ENCODE peak calls at places on chromosomes 1 and 21, in seven cellular contexts. One of them, this sample, is unnamed. For H3K4me1, the result is how much of the 10 kb centered on the place peaks cover.

GRCh38 chr1:197429372-197429771 is 161.3 kb downstream of the CRB1 start:
- DNase-seq in heart left ventricle: no peak
- DNase-seq in adipocyte: no peak
- DNase-seq in sigmoid colon: no peak
- DNase-seq in breast epithelium: no peak
- DNase-seq in right lobe of liver: no peak
- DNase-seq in CD8-positive, alpha-beta memory T cell: no peak
- DNase-seq in this sample: no peak

GRCh38 chr1:164772635-164773034 is 213.7 kb downstream of the PBX1 start:
- DNase-seq in heart left ventricle: no peak
- DNase-seq in adipocyte: peak
- DNase-seq in sigmoid colon: peak
- DNase-seq in breast epithelium: no peak
- DNase-seq in right lobe of liver: no peak
- DNase-seq in CD8-positive, alpha-beta memory T cell: no peak
- DNase-seq in this sample: no peak

GRCh38 chr1:204408074-204408507 is 3.5 kb downstream of the PPP1R15B start:
- DNase-seq in heart left ventricle: no peak
- DNase-seq in adipocyte: peak
- DNase-seq in sigmoid colon: peak
- DNase-seq in breast epithelium: peak
- DNase-seq in right lobe of liver: peak
- DNase-seq in CD8-positive, alpha-beta memory T cell: peak
- DNase-seq in this sample: no peak

GRCh38 chr1:81179239-81179638 is 621.5 kb upstream of the ADGRL2 start:
- DNase-seq in heart left ventricle: no peak
- DNase-seq in adipocyte: peak
- DNase-seq in sigmoid colon: no peak
- DNase-seq in breast epithelium: no peak
- DNase-seq in right lobe of liver: no peak
- DNase-seq in CD8-positive, alpha-beta memory T cell: no peak
- DNase-seq in this sample: no peak

GRCh38 chr1:167927075-167927754 is 9.3 kb upstream of the DCAF6 start:
- DNase-seq in heart left ventricle: no peak
- DNase-seq in adipocyte: no peak
- DNase-seq in sigmoid colon: no peak
- DNase-seq in breast epithelium: no peak
- DNase-seq in right lobe of liver: no peak
- DNase-seq in CD8-positive, alpha-beta memory T cell: no peak
- DNase-seq in this sample: no peak

GRCh38 chr1:220038640-220039039 is 7.7 kb downstream of the EPRS1 start:
- DNase-seq in heart left ventricle: no peak
- DNase-seq in adipocyte: no peak
- DNase-seq in sigmoid colon: no peak
- DNase-seq in breast epithelium: no peak
- DNase-seq in right lobe of liver: no peak
- DNase-seq in CD8-positive, alpha-beta memory T cell: no peak
- DNase-seq in this sample: no peak

GRCh38 chr1:238652346-238652968 is 733.9 kb upstream of the CHRM3 start:
- DNase-seq in heart left ventricle: no peak
- DNase-seq in adipocyte: peak
- DNase-seq in sigmoid colon: no peak
- DNase-seq in breast epithelium: no peak
- DNase-seq in right lobe of liver: no peak
- DNase-seq in CD8-positive, alpha-beta memory T cell: no peak
- DNase-seq in this sample: no peak

GRCh38 chr21:44402323-44403105 is 49.1 kb downstream of the TRPM2 start:
- DNase-seq in heart left ventricle: no peak
- DNase-seq in adipocyte: no peak
- DNase-seq in sigmoid colon: no peak
- DNase-seq in breast epithelium: no peak
- DNase-seq in right lobe of liver: peak
- DNase-seq in CD8-positive, alpha-beta memory T cell: no peak
- DNase-seq in this sample: no peak

GRCh38 chr1:10979483-10979920 is 33.0 kb upstream of the TARDBP start:
- DNase-seq in heart left ventricle: peak
- DNase-seq in adipocyte: peak
- DNase-seq in sigmoid colon: peak
- DNase-seq in breast epithelium: peak
- DNase-seq in right lobe of liver: peak
- DNase-seq in CD8-positive, alpha-beta memory T cell: no peak
- DNase-seq in this sample: no peak

GRCh38 chr1:210294991-210295773 is 33.5 kb upstream of the HHAT start:
- DNase-seq in heart left ventricle: peak
- DNase-seq in adipocyte: peak
- DNase-seq in sigmoid colon: peak
- DNase-seq in breast epithelium: no peak
- DNase-seq in right lobe of liver: no peak
- DNase-seq in CD8-positive, alpha-beta memory T cell: no peak
- DNase-seq in this sample: no peak

GRCh38 chr1:206828765-206829164 is 36.7 kb upstream of the IL20 start:
- DNase-seq in heart left ventricle: no peak
- DNase-seq in adipocyte: no peak
- DNase-seq in sigmoid colon: no peak
- DNase-seq in breast epithelium: no peak
- DNase-seq in right lobe of liver: no peak
- DNase-seq in CD8-positive, alpha-beta memory T cell: no peak
- DNase-seq in this sample: no peak

GRCh38 chr1:109151146-109151545 is 37.2 kb downstream of the ELAPOR1 start:
- DNase-seq in heart left ventricle: no peak
- DNase-seq in adipocyte: peak
- DNase-seq in sigmoid colon: no peak
- DNase-seq in breast epithelium: no peak
- DNase-seq in right lobe of liver: no peak
- DNase-seq in CD8-positive, alpha-beta memory T cell: no peak
- DNase-seq in this sample: no peak

GRCh38 chr1:23217421-23218115 is at the start of gene HTR1D:
- DNase-seq in heart left ventricle: no peak
- DNase-seq in adipocyte: peak
- DNase-seq in sigmoid colon: no peak
- DNase-seq in breast epithelium: no peak
- DNase-seq in right lobe of liver: no peak
- DNase-seq in CD8-positive, alpha-beta memory T cell: no peak
- DNase-seq in this sample: no peak

GRCh38 chr1:223837206-223837605 is 8.5 kb downstream of the TP53BP2 start:
- DNase-seq in heart left ventricle: no peak
- DNase-seq in adipocyte: no peak
- DNase-seq in sigmoid colon: no peak
- DNase-seq in breast epithelium: no peak
- DNase-seq in right lobe of liver: no peak
- DNase-seq in CD8-positive, alpha-beta memory T cell: no peak
- DNase-seq in this sample: no peak
- H3K4me1 ChIP-seq in heart left ventricle: half or more
- H3K4me1 ChIP-seq in adipocyte: under half
- H3K4me1 ChIP-seq in sigmoid colon: under half
- H3K4me1 ChIP-seq in breast epithelium: under half
- H3K4me1 ChIP-seq in right lobe of liver: under half
- H3K4me1 ChIP-seq in CD8-positive, alpha-beta memory T cell: half or more
- H3K4me1 ChIP-seq in this sample: under half

DNA sequence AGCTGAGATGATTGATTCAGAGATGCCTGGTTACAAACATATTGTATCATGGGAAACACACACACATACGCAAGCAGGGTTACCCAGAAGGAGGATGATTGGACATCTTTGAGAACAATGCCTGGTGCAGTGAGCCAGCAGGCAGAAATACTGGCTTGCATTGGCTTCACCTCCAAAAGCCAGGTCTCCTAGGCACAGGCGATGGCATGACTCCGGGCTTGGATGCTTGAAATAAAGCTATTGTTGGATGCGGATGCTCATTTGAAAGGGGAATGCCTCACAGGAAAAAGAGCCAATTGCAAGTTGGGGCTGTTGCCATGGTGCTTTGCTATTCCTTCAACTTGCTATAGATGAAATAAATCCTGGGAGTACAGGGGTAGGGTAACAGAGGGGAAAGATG is 180.7 kb upstream of the SGIP1 start:
- DNase-seq in heart left ventricle: no peak
- DNase-seq in adipocyte: no peak
- DNase-seq in sigmoid colon: no peak
- DNase-seq in breast epithelium: no peak
- DNase-seq in right lobe of liver: no peak
- DNase-seq in CD8-positive, alpha-beta memory T cell: no peak
- DNase-seq in this sample: no peak
- H3K4me1 ChIP-seq in heart left ventricle: half or more
- H3K4me1 ChIP-seq in adipocyte: under half
- H3K4me1 ChIP-seq in sigmoid colon: under half
- H3K4me1 ChIP-seq in breast epithelium: under half
- H3K4me1 ChIP-seq in right lobe of liver: under half
- H3K4me1 ChIP-seq in CD8-positive, alpha-beta memory T cell: half or more
- H3K4me1 ChIP-seq in this sample: under half

GRCh38 chr1:21637514-21637913 is 31.6 kb downstream of the RAP1GAP start:
- DNase-seq in heart left ventricle: no peak
- DNase-seq in adipocyte: no peak
- DNase-seq in sigmoid colon: no peak
- DNase-seq in breast epithelium: no peak
- DNase-seq in right lobe of liver: no peak
- DNase-seq in CD8-positive, alpha-beta memory T cell: no peak
- DNase-seq in this sample: no peak
- H3K4me1 ChIP-seq in heart left ventricle: under half
- H3K4me1 ChIP-seq in adipocyte: under half
- H3K4me1 ChIP-seq in sigmoid colon: under half
- H3K4me1 ChIP-seq in breast epithelium: under half
- H3K4me1 ChIP-seq in right lobe of liver: under half
- H3K4me1 ChIP-seq in CD8-positive, alpha-beta memory T cell: under half
- H3K4me1 ChIP-seq in this sample: under half

DNA sequence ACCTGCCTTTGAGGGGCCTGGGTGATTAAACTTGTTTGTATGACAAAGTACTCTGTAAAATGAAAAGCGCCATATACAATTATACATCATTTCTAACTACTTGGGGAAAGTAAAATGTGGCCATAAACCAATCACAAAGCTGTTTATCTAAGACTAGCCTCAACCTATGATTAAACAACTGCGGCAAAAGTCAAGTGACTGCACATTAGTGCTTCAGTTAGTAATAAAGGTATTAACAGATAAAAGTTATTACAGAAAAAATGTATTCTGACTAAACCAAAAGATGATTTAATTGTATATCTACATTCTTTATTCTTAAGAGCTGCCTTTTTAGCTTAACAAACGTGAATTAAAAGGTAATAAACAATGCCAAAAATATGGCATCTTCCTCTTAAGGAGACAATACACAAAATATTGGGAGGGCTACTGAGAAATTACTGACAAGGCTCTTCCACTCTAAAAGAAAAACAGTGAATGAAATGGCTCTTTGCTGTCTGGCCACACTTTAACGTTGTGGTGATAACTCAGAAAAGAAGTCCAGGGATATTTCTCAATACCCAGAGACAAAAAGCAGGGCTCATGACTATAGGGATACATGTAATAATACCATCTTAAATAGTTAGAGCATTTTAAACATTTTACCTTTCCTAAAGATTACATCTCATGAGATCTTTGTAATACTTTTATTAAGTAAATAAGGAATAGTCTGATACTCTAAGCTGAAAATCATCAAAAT is 8.6 kb downstream of the ARHGAP29 start:
- DNase-seq in heart left ventricle: no peak
- DNase-seq in adipocyte: peak
- DNase-seq in sigmoid colon: no peak
- DNase-seq in breast epithelium: no peak
- DNase-seq in right lobe of liver: no peak
- DNase-seq in CD8-positive, alpha-beta memory T cell: no peak
- DNase-seq in this sample: no peak
- H3K4me1 ChIP-seq in heart left ventricle: half or more
- H3K4me1 ChIP-seq in adipocyte: under half
- H3K4me1 ChIP-seq in sigmoid colon: under half
- H3K4me1 ChIP-seq in breast epithelium: under half
- H3K4me1 ChIP-seq in right lobe of liver: under half
- H3K4me1 ChIP-seq in CD8-positive, alpha-beta memory T cell: under half
- H3K4me1 ChIP-seq in this sample: under half

DNA sequence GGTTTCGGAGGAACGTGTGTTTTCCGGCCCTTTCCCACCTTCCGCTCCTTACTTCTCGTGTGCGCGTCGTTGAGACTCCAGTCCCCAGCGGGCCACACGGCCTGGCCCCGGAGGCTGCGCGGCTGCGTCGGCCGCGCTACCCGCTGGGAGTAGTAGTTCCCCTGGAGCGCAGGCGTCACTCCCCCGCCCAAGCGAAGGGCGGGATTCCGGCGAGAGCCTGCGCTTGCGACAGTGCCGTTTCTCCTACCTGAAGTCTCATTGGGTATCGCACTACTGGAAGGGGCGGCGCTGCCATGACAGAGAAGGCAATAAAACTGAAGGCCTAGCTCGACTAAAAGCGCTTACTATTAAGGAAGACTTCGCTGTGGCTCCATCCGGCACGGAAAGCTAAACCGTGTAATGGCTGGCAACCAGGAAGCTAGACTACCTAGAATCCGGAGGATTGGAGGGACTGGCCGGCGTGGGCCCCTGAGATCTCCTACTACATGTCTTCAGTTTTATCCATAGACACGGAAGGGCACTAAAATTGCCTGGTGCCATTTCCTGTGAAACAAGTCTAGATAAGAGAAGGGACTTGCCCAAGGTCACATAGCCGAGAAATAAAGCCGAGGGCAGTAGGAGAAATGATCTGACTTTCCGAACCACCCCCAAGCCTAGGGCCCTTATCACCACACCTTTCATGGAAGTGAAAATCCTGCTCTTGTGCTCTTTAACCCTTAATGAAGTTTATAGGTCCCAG is 798 bp upstream of the TMEM69 start:
- DNase-seq in heart left ventricle: peak
- DNase-seq in adipocyte: peak
- DNase-seq in sigmoid colon: peak
- DNase-seq in breast epithelium: peak
- DNase-seq in right lobe of liver: peak
- DNase-seq in CD8-positive, alpha-beta memory T cell: peak
- DNase-seq in this sample: peak
- H3K4me1 ChIP-seq in heart left ventricle: under half
- H3K4me1 ChIP-seq in adipocyte: under half
- H3K4me1 ChIP-seq in sigmoid colon: under half
- H3K4me1 ChIP-seq in breast epithelium: under half
- H3K4me1 ChIP-seq in right lobe of liver: under half
- H3K4me1 ChIP-seq in CD8-positive, alpha-beta memory T cell: under half
- H3K4me1 ChIP-seq in this sample: under half

This sample was measured in iPS DF 6.9.